ENCODE peak calls at places on chromosomes 5 and 9, in six cellular contexts. W is ovary, G is stomach, O is sigmoid colon, A is K562, S is A549. Z is an unnamed sample.

GRCh38 chr5:144297083-144297482 is 126.4 kb downstream of the KCTD16 start:
- DNase-seq in W (no peak), S (no peak), A (no peak), G (no peak), O (no peak), Z (no peak)

GRCh38 chr5:151476054-151476453 is 28.7 kb downstream of the SLC36A1 start:
- DNase-seq in A (no peak), W (no peak), S (no peak), G (no peak), O (no peak), Z (no peak)

GRCh38 chr9:33778700-33779351 is 16.5 kb upstream of the PRSS3 start:
- DNase-seq in O (no peak), G (peak), A (peak), S (peak), W (no peak), Z (no peak)

GRCh38 chr9:32431940-32432555 is 47.6 kb downstream of the ACO1 start:
- DNase-seq in G (peak), S (peak), W (peak), A (peak), O (peak), Z (no peak)

GRCh38 chr5:119406551-119406950 is 45.7 kb upstream of the HSD17B4 start:
- DNase-seq in G (no peak), A (no peak), O (no peak), S (no peak), W (no peak), Z (no peak)

GRCh38 chr9:13941686-13942085 is 372.3 kb downstream of the NFIB start:
- DNase-seq in S (no peak), A (no peak), W (peak), G (no peak), O (no peak), Z (no peak)

GRCh38 chr5:149517461-149518122 is 33.6 kb downstream of the CSNK1A1 start:
- DNase-seq in W (no peak), O (no peak), G (no peak), A (no peak), S (no peak), Z (no peak)

GRCh38 chr5:170633235-170634041 is 129.6 kb downstream of the KCNIP1 start:
- DNase-seq in A (peak), S (peak), O (peak), G (no peak), W (peak), Z (no peak)

GRCh38 chr9:18798518-18799290 is 234.3 kb downstream of the SAXO1 start:
- DNase-seq in O (no peak), A (no peak), W (no peak), G (no peak), S (no peak), Z (peak)

GRCh38 chr9:128920381-128921058 is at the start of gene PHYHD1:
- DNase-seq in S (no peak), W (peak), O (peak), A (no peak), G (peak), Z (no peak)

GRCh38 chr5:61394078-61394701 is 62.1 kb downstream of the ZSWIM6 start:
- DNase-seq in G (no peak), S (no peak), A (no peak), W (no peak), O (no peak), Z (no peak)

GRCh38 chr9:131310833-131311554 is 21.5 kb downstream of the PLPP7 start:
- DNase-seq in O (no peak), G (peak), A (no peak), S (peak), W (no peak), Z (no peak)

GRCh38 chr5:116652196-116652729 is 77.6 kb upstream of the SEMA6A start:
- DNase-seq in W (no peak), G (no peak), A (no peak), O (peak), S (no peak), Z (peak)

GRCh38 chr5:141695627-141696180 is 13.7 kb upstream of the ARAP3 start:
- DNase-seq in S (no peak), A (no peak), W (no peak), O (no peak), G (peak), Z (no peak)

GRCh38 chr5:36728697-36729543 is 122.5 kb downstream of the SLC1A3 start:
- DNase-seq in S (peak), W (no peak), O (no peak), G (no peak), A (peak), Z (no peak)

GRCh38 chr5:77945874-77946273 is 169.7 kb upstream of the TBCA start:
- DNase-seq in A (no peak), G (no peak), W (no peak), O (no peak), S (no peak), Z (no peak)

GRCh38 chr9:97558701-97559101 is 57.2 kb downstream of the TMOD1 start:
- DNase-seq in W (no peak), O (no peak), S (no peak), G (no peak), A (no peak), Z (no peak)

GRCh38 chr5:58187473-58188286 is 272.2 kb downstream of the PLK2 start:
- DNase-seq in S (no peak), A (no peak), O (no peak), W (no peak), G (no peak), Z (no peak)

GRCh38 chr9:70409280-70409679 is 5.2 kb downstream of the KLF9 start:
- DNase-seq in W (no peak), A (no peak), S (no peak), O (peak), G (no peak), Z (no peak)

GRCh38 chr5:53430618-53431252 is 49.7 kb upstream of the FST start:
- DNase-seq in O (no peak), S (no peak), G (no peak), A (peak), W (no peak), Z (no peak)

GRCh38 chr5:33713087-33713486 is 178.7 kb downstream of the ADAMTS12 start:
- DNase-seq in W (no peak), O (no peak), A (no peak), G (no peak), S (no peak), Z (no peak)

GRCh38 chr5:173582198-173583092 is 34.0 kb downstream of the BOD1 start:
- DNase-seq in A (no peak), O (no peak), S (no peak), W (no peak), G (no peak), Z (no peak)

GRCh38 chr5:172778223-172778814 is 7.3 kb upstream of the DUSP1 start:
- DNase-seq in S (no peak), G (peak), A (peak), W (peak), O (peak), Z (no peak)

GRCh38 chr5:122312670-122312988 is 592 bp downstream of the SNCAIP start:
- DNase-seq in O (no peak), W (peak), S (no peak), G (no peak), A (no peak), Z (no peak)

GRCh38 chr5:135069016-135069770 is 35.2 kb upstream of the PITX1 start:
- DNase-seq in G (no peak), S (no peak), A (no peak), O (peak), W (no peak), Z (no peak)

GRCh38 chr5:141878186-141878770 is at the start of gene PCDH1:
- DNase-seq in O (no peak), G (peak), A (peak), S (no peak), W (peak), Z (no peak)

GRCh38 chr5:21649969-21650368 is 1203.2 kb downstream of the CDH12 start:
- DNase-seq in G (no peak), W (no peak), A (no peak), S (no peak), O (no peak), Z (no peak)

GRCh38 chr5:57106661-57107060 is 67.2 kb upstream of the GPBP1 start:
- DNase-seq in S (no peak), O (no peak), W (no peak), A (no peak), G (no peak), Z (no peak)

GRCh38 chr9:72025956-72026355 is 34.5 kb downstream of the C9orf57 start:
- DNase-seq in S (no peak), A (no peak), W (no peak), O (no peak), G (no peak), Z (no peak)

GRCh38 chr9:122058707-122059106 is 34.4 kb downstream of the TTLL11 start:
- DNase-seq in G (no peak), W (no peak), O (no peak), A (no peak), S (no peak), Z (peak)

GRCh38 chr5:30040483-30041116 is 1152.9 kb upstream of the CDH6 start:
- DNase-seq in S (peak), G (no peak), O (no peak), W (no peak), A (peak), Z (no peak)

GRCh38 chr9:15373201-15373530 is 49.5 kb upstream of the SNAPC3 start:
- DNase-seq in A (no peak), W (no peak), O (no peak), G (no peak), S (no peak), Z (no peak)

GRCh38 chr9:78963911-78964310 is 607.9 kb upstream of the TLE4 start:
- DNase-seq in S (no peak), O (no peak), W (no peak), G (no peak), A (no peak), Z (no peak)

GRCh38 chr5:82938901-82939300 is 138.3 kb downstream of the TMEM167A start:
- DNase-seq in O (no peak), S (no peak), W (no peak), A (no peak), G (no peak), Z (no peak)

GRCh38 chr9:129610473-129611301 is 10.2 kb downstream of the C9orf50 start:
- DNase-seq in O (peak), G (peak), S (peak), W (peak), A (peak), Z (no peak)

GRCh38 chr9:121721770-121722169 is 70.3 kb downstream of the DAB2IP start:
- DNase-seq in W (peak), S (no peak), G (no peak), A (no peak), O (peak), Z (no peak)

GRCh38 chr5:55900776-55901175 is 49.6 kb downstream of the IL31RA start:
- DNase-seq in A (no peak), S (no peak), W (no peak), O (no peak), G (no peak), Z (no peak)

GRCh38 chr5:96875805-96876291 is 452 bp upstream of the ERAP2 start:
- DNase-seq in G (no peak), S (peak), O (no peak), A (no peak), W (no peak), Z (peak)

GRCh38 chr9:127360829-127361228 is 36.1 kb upstream of the SLC2A8 start:
- DNase-seq in A (peak), S (peak), G (peak), O (no peak), W (no peak), Z (no peak)

GRCh38 chr9:127360205-127360604 is 36.8 kb upstream of the SLC2A8 start:
- DNase-seq in W (no peak), A (peak), O (no peak), S (no peak), G (no peak), Z (no peak)

GRCh38 chr9:127356906-127357305 is 40.1 kb upstream of the SLC2A8 start:
- DNase-seq in W (no peak), S (no peak), O (no peak), G (peak), A (no peak), Z (no peak)

GRCh38 chr9:127358023-127358535 is 38.9 kb upstream of the SLC2A8 start:
- DNase-seq in G (no peak), S (no peak), W (no peak), A (no peak), O (no peak), Z (no peak)

GRCh38 chr9:127358770-127359169 is 38.2 kb upstream of the SLC2A8 start:
- DNase-seq in A (no peak), G (no peak), O (no peak), S (no peak), W (no peak), Z (no peak)
- TF ChIP-seq EP300 in A (no peak), G (no peak), O (no peak), S (no peak), W (no peak), Z (no peak)

GRCh38 chr9:124320062-124320973 is 62.6 kb downstream of the NEK6 start:
- DNase-seq in G (peak), S (peak), O (peak), W (peak), A (peak), Z (no peak)

GRCh38 chr9:124323904-124324303 is 66.2 kb downstream of the NEK6 start:
- DNase-seq in W (no peak), A (no peak), O (no peak), G (no peak), S (no peak), Z (no peak)

GRCh38 chr9:124321935-124322334 is 64.2 kb downstream of the NEK6 start:
- DNase-seq in S (no peak), A (no peak), W (no peak), O (no peak), G (no peak), Z (no peak)

GRCh38 chr9:124322618-124323432 is 65.1 kb downstream of the NEK6 start:
- DNase-seq in A (peak), G (no peak), S (no peak), W (no peak), O (no peak), Z (no peak)

GRCh38 chr9:124321416-124321815 is 63.7 kb downstream of the NEK6 start:
- DNase-seq in G (no peak), W (no peak), S (no peak), A (no peak), O (no peak), Z (no peak)
- TF ChIP-seq POLR2A in G (no peak), W (no peak), S (no peak), A (no peak), O (no peak), Z (no peak)

GRCh38 chr9:37947431-37947830 is 43.5 kb upstream of the SLC25A51 start:
- DNase-seq in W (no peak), G (no peak), O (no peak), S (no peak), A (no peak), Z (no peak)
- TF ChIP-seq EP300 in W (no peak), G (no peak), O (no peak), S (no peak), A (no peak), Z (no peak)

GRCh38 chr9:134381671-134382505 is 55.6 kb downstream of the RXRA start:
- DNase-seq in G (no peak), S (no peak), W (no peak), A (peak), O (no peak), Z (no peak)

GRCh38 chr9:134377976-134378375 is 51.7 kb downstream of the RXRA start:
- DNase-seq in W (peak), G (peak), A (no peak), S (peak), O (peak), Z (no peak)

GRCh38 chr9:134381262-134381661 is 55.0 kb downstream of the RXRA start:
- DNase-seq in O (no peak), G (no peak), S (no peak), A (no peak), W (no peak), Z (no peak)

GRCh38 chr9:134378901-134379338 is 52.7 kb downstream of the RXRA start:
- DNase-seq in O (peak), A (peak), G (peak), S (peak), W (no peak), Z (no peak)

GRCh38 chr9:134379774-134380431 is 53.6 kb downstream of the RXRA start:
- DNase-seq in A (no peak), S (peak), G (no peak), W (no peak), O (no peak), Z (no peak)
- TF ChIP-seq POLR2A in A (no peak), S (no peak), G (no peak), W (no peak), O (no peak), Z (no peak)